ENCODE peak calls at places on chromosomes 11 and 22, in six cellular contexts. One of them, this sample, is unnamed.

GRCh38 chr22:46064236-46064965 is 85.9 kb upstream of the PPARA start:
- DNase-seq in GM12891: no peak
- DNase-seq in GM12878: no peak
- DNase-seq in H1: no peak
- DNase-seq in K562: no peak
- DNase-seq in HepG2: no peak
- DNase-seq in this sample: no peak

GRCh38 chr22:44386386-44387035 is 73.8 kb upstream of the SHISAL1 start:
- DNase-seq in H1: no peak
- DNase-seq in GM12878: no peak
- DNase-seq in GM12891: no peak
- DNase-seq in HepG2: no peak
- DNase-seq in K562: no peak
- DNase-seq in this sample: no peak

GRCh38 chr22:37196539-37197450 is 8.7 kb upstream of the C1QTNF6 start:
- DNase-seq in GM12878: no peak
- DNase-seq in HepG2: peak
- DNase-seq in K562: no peak
- DNase-seq in GM12891: no peak
- DNase-seq in H1: no peak
- DNase-seq in this sample: no peak

GRCh38 chr22:42693763-42694683 is 26.6 kb downstream of the A4GALT start:
- DNase-seq in H1: no peak
- DNase-seq in GM12891: no peak
- DNase-seq in K562: no peak
- DNase-seq in HepG2: no peak
- DNase-seq in GM12878: no peak
- DNase-seq in this sample: no peak

GRCh38 chr11:86141645-86142569 is 73.0 kb upstream of the PICALM start:
- DNase-seq in HepG2: no peak
- DNase-seq in GM12878: no peak
- DNase-seq in H1: no peak
- DNase-seq in K562: no peak
- DNase-seq in GM12891: no peak
- DNase-seq in this sample: no peak

GRCh38 chr11:35484435-35484834 is 41.0 kb downstream of the PAMR1 start:
- DNase-seq in HepG2: no peak
- DNase-seq in K562: no peak
- DNase-seq in GM12891: no peak
- DNase-seq in GM12878: no peak
- DNase-seq in H1: no peak
- DNase-seq in this sample: no peak

GRCh38 chr11:14542384-14542783 is 22.2 kb upstream of the PSMA1 start:
- DNase-seq in K562: no peak
- DNase-seq in GM12891: no peak
- DNase-seq in GM12878: no peak
- DNase-seq in H1: no peak
- DNase-seq in HepG2: no peak
- DNase-seq in this sample: no peak

GRCh38 chr11:113193894-113194293 is 120.5 kb upstream of the TTC12 start:
- DNase-seq in H1: no peak
- DNase-seq in GM12891: no peak
- DNase-seq in K562: no peak
- DNase-seq in GM12878: peak
- DNase-seq in HepG2: no peak
- DNase-seq in this sample: no peak

GRCh38 chr11:37450613-37451012 is 852.6 kb upstream of the RAG2 start:
- DNase-seq in HepG2: no peak
- DNase-seq in H1: no peak
- DNase-seq in GM12878: no peak
- DNase-seq in K562: no peak
- DNase-seq in GM12891: no peak
- DNase-seq in this sample: no peak

DNA sequence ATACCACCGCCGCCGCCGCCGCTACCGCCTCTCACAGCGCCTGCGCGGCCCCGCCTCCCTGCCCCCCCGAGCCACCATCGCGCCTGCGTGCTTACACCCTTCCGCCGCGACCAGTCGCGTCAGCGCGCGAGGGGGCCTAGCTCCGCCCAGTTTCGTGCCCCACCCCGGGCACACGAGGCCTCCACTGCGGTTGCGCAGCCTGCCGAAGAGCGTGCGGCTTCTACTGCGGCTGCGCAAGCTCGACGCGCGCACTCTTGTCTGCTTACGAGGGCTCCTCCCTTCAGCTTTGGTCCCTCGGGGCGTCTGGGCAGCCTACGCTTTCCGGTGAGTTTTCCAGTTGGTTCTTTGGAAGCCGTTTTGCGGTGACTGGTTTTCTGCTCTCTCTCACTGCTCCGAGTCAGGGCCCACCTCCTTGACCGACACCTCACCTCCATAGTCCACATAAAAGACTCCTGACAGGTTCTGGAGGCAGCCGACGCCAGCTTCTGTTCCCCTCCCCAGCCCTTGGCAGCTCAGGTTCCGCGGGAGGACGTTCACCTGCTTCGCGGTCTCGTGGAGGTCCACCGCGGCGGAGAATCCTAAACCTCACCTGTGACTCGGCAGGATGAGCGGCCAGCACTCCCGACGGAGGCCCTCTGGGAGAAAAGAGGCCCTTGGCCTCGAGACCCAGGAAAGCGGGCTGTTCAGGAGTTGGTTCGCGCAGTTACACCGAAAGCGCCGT is at the start of gene PITPNB:
- DNase-seq in GM12878: peak
- DNase-seq in GM12891: peak
- DNase-seq in K562: peak
- DNase-seq in HepG2: peak
- DNase-seq in H1: peak
- DNase-seq in this sample: peak
- TF ChIP-seq POLR2A in GM12878: peak
- TF ChIP-seq POLR2A in GM12891: peak
- TF ChIP-seq POLR2A in K562: peak
- TF ChIP-seq POLR2A in HepG2: peak
- TF ChIP-seq POLR2A in H1: peak
- TF ChIP-seq POLR2A in this sample: peak

GRCh38 chr11:44822369-44822768 is 95.6 kb downstream of the TSPAN18 start:
- DNase-seq in GM12891: no peak
- DNase-seq in GM12878: no peak
- DNase-seq in HepG2: no peak
- DNase-seq in H1: no peak
- DNase-seq in K562: no peak
- DNase-seq in this sample: no peak
- TF ChIP-seq TAF1 in GM12891: no peak
- TF ChIP-seq TAF1 in GM12878: no peak
- TF ChIP-seq TAF1 in HepG2: no peak
- TF ChIP-seq TAF1 in H1: no peak
- TF ChIP-seq TAF1 in K562: no peak
- TF ChIP-seq TAF1 in this sample: no peak

GRCh38 chr11:47225552-47226137 is 10.9 kb downstream of the DDB2 start:
- DNase-seq in K562: no peak
- DNase-seq in HepG2: no peak
- DNase-seq in GM12891: no peak
- DNase-seq in GM12878: peak
- DNase-seq in H1: no peak
- DNase-seq in this sample: no peak
- TF ChIP-seq POLR2AphosphoS5 in K562: no peak
- TF ChIP-seq POLR2AphosphoS5 in HepG2: no peak
- TF ChIP-seq POLR2AphosphoS5 in GM12891: no peak
- TF ChIP-seq POLR2AphosphoS5 in GM12878: no peak
- TF ChIP-seq POLR2AphosphoS5 in H1: no peak
- TF ChIP-seq POLR2AphosphoS5 in this sample: no peak

GRCh38 chr11:120324932-120325810 is at the start of gene TLCD5:
- DNase-seq in GM12878: no peak
- DNase-seq in K562: peak
- DNase-seq in H1: peak
- DNase-seq in HepG2: peak
- DNase-seq in GM12891: peak
- DNase-seq in this sample: peak
- TF ChIP-seq POLR2A in GM12878: no peak
- TF ChIP-seq POLR2A in K562: no peak
- TF ChIP-seq POLR2A in H1: no peak
- TF ChIP-seq POLR2A in HepG2: peak
- TF ChIP-seq POLR2A in GM12891: no peak
- TF ChIP-seq POLR2A in this sample: peak

DNA sequence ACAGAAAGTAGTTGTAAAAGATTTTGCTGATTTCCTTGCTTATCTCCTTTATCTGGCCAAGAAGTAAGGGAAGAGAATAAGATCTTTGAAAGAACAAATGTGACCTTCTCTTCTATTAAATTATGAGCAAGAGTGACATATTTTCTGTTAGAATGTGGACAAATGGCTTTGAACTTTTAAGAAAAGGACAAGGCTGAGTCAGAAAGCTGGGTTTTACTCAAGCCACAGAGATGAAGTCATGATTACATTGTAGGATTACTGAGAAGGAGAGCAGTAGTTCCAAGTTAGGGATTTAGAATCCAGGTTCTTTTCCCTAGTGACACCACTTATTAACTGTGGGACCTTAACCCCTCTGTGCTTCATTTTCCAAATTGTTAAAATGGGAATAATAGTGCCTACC is 13.5 kb downstream of the CCDC90B start:
- DNase-seq in GM12878: no peak
- DNase-seq in HepG2: no peak
- DNase-seq in GM12891: no peak
- DNase-seq in K562: no peak
- DNase-seq in H1: no peak
- DNase-seq in this sample: no peak
- TF ChIP-seq TAF1 in GM12878: no peak
- TF ChIP-seq TAF1 in HepG2: no peak
- TF ChIP-seq TAF1 in GM12891: no peak
- TF ChIP-seq TAF1 in K562: no peak
- TF ChIP-seq TAF1 in H1: no peak
- TF ChIP-seq TAF1 in this sample: no peak

GRCh38 chr11:119680899-119681370 is 48.1 kb downstream of the NECTIN1 start:
- DNase-seq in GM12878: no peak
- DNase-seq in HepG2: no peak
- DNase-seq in H1: no peak
- DNase-seq in K562: no peak
- DNase-seq in GM12891: no peak
- DNase-seq in this sample: no peak
- TF ChIP-seq POLR2AphosphoS5 in GM12878: no peak
- TF ChIP-seq POLR2AphosphoS5 in HepG2: no peak
- TF ChIP-seq POLR2AphosphoS5 in H1: no peak
- TF ChIP-seq POLR2AphosphoS5 in K562: no peak
- TF ChIP-seq POLR2AphosphoS5 in GM12891: no peak
- TF ChIP-seq POLR2AphosphoS5 in this sample: no peak

GRCh38 chr22:32016081-32016480 is 27.0 kb upstream of the SLC5A1 start:
- DNase-seq in HepG2: no peak
- DNase-seq in GM12878: no peak
- DNase-seq in H1: no peak
- DNase-seq in GM12891: no peak
- DNase-seq in K562: no peak
- DNase-seq in this sample: no peak

GRCh38 chr22:32018056-32018455 is 25.0 kb upstream of the SLC5A1 start:
- DNase-seq in H1: no peak
- DNase-seq in HepG2: no peak
- DNase-seq in K562: no peak
- DNase-seq in GM12891: no peak
- DNase-seq in GM12878: no peak
- DNase-seq in this sample: no peak

GRCh38 chr22:32013200-32013599 is 29.9 kb upstream of the SLC5A1 start:
- DNase-seq in HepG2: no peak
- DNase-seq in H1: no peak
- DNase-seq in K562: no peak
- DNase-seq in GM12891: no peak
- DNase-seq in GM12878: no peak
- DNase-seq in this sample: no peak
- TF ChIP-seq POLR2A in HepG2: no peak
- TF ChIP-seq POLR2A in H1: no peak
- TF ChIP-seq POLR2A in K562: no peak
- TF ChIP-seq POLR2A in GM12891: no peak
- TF ChIP-seq POLR2A in GM12878: no peak
- TF ChIP-seq POLR2A in this sample: no peak

GRCh38 chr11:703515-703914 is 2.5 kb upstream of the EPS8L2 start:
- DNase-seq in HepG2: no peak
- DNase-seq in H1: no peak
- DNase-seq in GM12878: no peak
- DNase-seq in K562: no peak
- DNase-seq in GM12891: no peak
- DNase-seq in this sample: no peak

GRCh38 chr11:705646-706438 is at the start of gene EPS8L2:
- DNase-seq in H1: no peak
- DNase-seq in K562: peak
- DNase-seq in GM12891: no peak
- DNase-seq in GM12878: no peak
- DNase-seq in HepG2: no peak
- DNase-seq in this sample: no peak

GRCh38 chr11:706439-706956 is 467 bp downstream of the EPS8L2 start:
- DNase-seq in K562: no peak
- DNase-seq in HepG2: no peak
- DNase-seq in H1: no peak
- DNase-seq in GM12878: no peak
- DNase-seq in GM12891: no peak
- DNase-seq in this sample: no peak

GRCh38 chr11:704189-704798 is 1.7 kb upstream of the EPS8L2 start:
- DNase-seq in HepG2: no peak
- DNase-seq in K562: no peak
- DNase-seq in GM12878: no peak
- DNase-seq in GM12891: no peak
- DNase-seq in H1: no peak
- DNase-seq in this sample: no peak

DNA sequence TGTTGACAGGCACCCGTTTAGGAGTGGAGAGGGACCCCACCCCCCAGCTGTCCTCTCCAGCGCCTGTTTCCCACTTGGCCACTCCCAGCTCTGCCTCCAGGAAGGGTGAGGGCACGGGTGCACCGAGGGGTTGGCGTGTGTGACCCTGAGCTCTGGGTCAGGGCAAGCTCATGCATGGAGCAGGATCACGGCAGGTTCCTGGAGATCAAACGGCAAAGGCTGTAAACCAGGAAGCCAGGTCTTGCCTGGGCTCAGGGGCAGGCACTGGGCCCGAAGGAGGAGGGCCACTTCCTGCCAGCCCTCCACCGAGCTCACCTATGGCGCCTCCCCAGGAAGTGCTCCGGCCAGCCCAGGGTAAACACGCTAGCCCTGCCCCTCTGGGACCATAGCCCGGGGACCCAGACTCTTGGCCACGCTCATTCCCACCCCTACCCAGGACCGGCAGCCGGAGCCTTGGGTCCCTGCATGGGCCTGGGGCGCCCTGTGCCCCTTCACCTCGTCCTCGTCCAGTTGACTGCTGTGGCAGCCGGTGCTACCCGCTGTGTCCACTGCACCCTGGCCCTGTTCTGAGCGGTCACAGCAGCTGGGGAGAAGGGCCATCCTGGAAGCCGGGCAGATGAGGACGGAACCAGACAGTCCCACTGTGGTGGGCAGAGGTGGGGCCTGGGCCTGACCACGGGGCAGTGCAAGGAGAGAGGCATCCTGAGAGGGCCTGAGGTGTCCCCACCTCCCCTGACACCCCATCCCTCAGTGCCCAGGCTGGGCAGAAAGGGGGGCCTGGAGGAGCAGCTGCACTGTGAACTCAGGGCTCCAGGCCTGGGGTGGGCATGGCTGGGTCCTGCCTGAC is 1.0 kb upstream of the EPS8L2 start:
- DNase-seq in GM12878: no peak
- DNase-seq in K562: no peak
- DNase-seq in HepG2: peak
- DNase-seq in GM12891: no peak
- DNase-seq in H1: no peak
- DNase-seq in this sample: no peak
- TF ChIP-seq TAF1 in GM12878: no peak
- TF ChIP-seq TAF1 in K562: no peak
- TF ChIP-seq TAF1 in HepG2: peak
- TF ChIP-seq TAF1 in GM12891: no peak
- TF ChIP-seq TAF1 in H1: no peak
- TF ChIP-seq TAF1 in this sample: no peak